ENCODE peak calls at places on chromosomes 4 and X, in four cellular contexts. One of them, this sample, is unnamed.

GRCh38 chr4:6688879-6689505 is 4.7 kb upstream of the S100P start:
- DNase-seq in heart left ventricle: peak; percentile 60
- DNase-seq in WERI-Rb-1: no peak
- DNase-seq in hepatocyte: peak; percentile 90
- DNase-seq in this sample: no peak

GRCh38 chr4:147090486-147090885 is 144.8 kb upstream of the TTC29 start:
- DNase-seq in heart left ventricle: no peak
- DNase-seq in WERI-Rb-1: no peak
- DNase-seq in hepatocyte: no peak
- DNase-seq in this sample: no peak

GRCh38 chr4:124631760-124632159 is 80.8 kb downstream of the ANKRD50 start:
- DNase-seq in heart left ventricle: peak; percentile 70
- DNase-seq in WERI-Rb-1: no peak
- DNase-seq in hepatocyte: peak; percentile 89
- DNase-seq in this sample: no peak

GRCh38 chr4:168859888-168860694 is 150.0 kb downstream of the CBR4 start:
- DNase-seq in heart left ventricle: no peak
- DNase-seq in WERI-Rb-1: no peak
- DNase-seq in hepatocyte: no peak
- DNase-seq in this sample: no peak

GRCh38 chrX:69959712-69960111 is 90.0 kb downstream of the AWAT2 start:
- DNase-seq in heart left ventricle: no peak
- DNase-seq in WERI-Rb-1: no peak
- DNase-seq in hepatocyte: no peak
- DNase-seq in this sample: no peak

GRCh38 chr4:156476359-156476758 is 495.2 kb downstream of the PDGFC start:
- DNase-seq in heart left ventricle: no peak
- DNase-seq in WERI-Rb-1: no peak
- DNase-seq in hepatocyte: peak; percentile 12
- DNase-seq in this sample: no peak

GRCh38 chr4:185040523-185040922 is 22.2 kb downstream of the HELT start:
- DNase-seq in heart left ventricle: no peak
- DNase-seq in WERI-Rb-1: no peak
- DNase-seq in hepatocyte: no peak
- DNase-seq in this sample: no peak

GRCh38 chrX:24426921-24427746 is 38.0 kb upstream of the PDK3 start:
- DNase-seq in heart left ventricle: no peak
- DNase-seq in WERI-Rb-1: no peak
- DNase-seq in hepatocyte: peak; percentile 43
- DNase-seq in this sample: no peak

GRCh38 chr4:107213410-107213809 is 177.3 kb upstream of the DKK2 start:
- DNase-seq in heart left ventricle: no peak
- DNase-seq in WERI-Rb-1: no peak
- DNase-seq in hepatocyte: no peak
- DNase-seq in this sample: no peak

This sample was measured in uterus.